ENCODE peak calls at places on chromosomes 6 and 20, in six cellular contexts. One of them, this sample, is unnamed.

GRCh38 chr6:155317186-155317585 is 2.9 kb upstream of the TFB1M start:
- DNase-seq in transverse colon: no peak
- DNase-seq in NB4: no peak
- DNase-seq in lower leg skin: no peak
- DNase-seq in HCT116: no peak
- DNase-seq in ovary: no peak
- DNase-seq in this sample: no peak

GRCh38 chr6:37779111-37779800 is 40.3 kb upstream of the ZFAND3 start:
- DNase-seq in HCT116: no peak
- DNase-seq in ovary: no peak
- DNase-seq in NB4: no peak
- DNase-seq in lower leg skin: no peak
- DNase-seq in transverse colon: no peak
- DNase-seq in this sample: no peak

GRCh38 chr6:82959385-82959941 is 106.2 kb downstream of the UBE3D start:
- DNase-seq in ovary: no peak
- DNase-seq in lower leg skin: no peak
- DNase-seq in transverse colon: no peak
- DNase-seq in NB4: no peak
- DNase-seq in HCT116: no peak
- DNase-seq in this sample: peak

GRCh38 chr6:113697642-113698410 is 159.3 kb upstream of the MARCKS start:
- DNase-seq in lower leg skin: no peak
- DNase-seq in HCT116: no peak
- DNase-seq in NB4: peak
- DNase-seq in ovary: no peak
- DNase-seq in transverse colon: no peak
- DNase-seq in this sample: peak

GRCh38 chr6:82123632-82124031 is 123.9 kb downstream of the IBTK start:
- DNase-seq in lower leg skin: no peak
- DNase-seq in NB4: no peak
- DNase-seq in transverse colon: no peak
- DNase-seq in ovary: no peak
- DNase-seq in HCT116: no peak
- DNase-seq in this sample: no peak

GRCh38 chr6:37139223-37139962 is 30.6 kb upstream of the PIM1 start:
- DNase-seq in HCT116: no peak
- DNase-seq in NB4: no peak
- DNase-seq in lower leg skin: no peak
- DNase-seq in transverse colon: no peak
- DNase-seq in ovary: no peak
- DNase-seq in this sample: no peak

GRCh38 chr6:53805725-53806124 is 10.9 kb downstream of the LRRC1 start:
- DNase-seq in NB4: no peak
- DNase-seq in transverse colon: no peak
- DNase-seq in lower leg skin: no peak
- DNase-seq in ovary: no peak
- DNase-seq in HCT116: no peak
- DNase-seq in this sample: no peak

GRCh38 chr6:38974389-38975133 is 74.0 kb upstream of the GLP1R start:
- DNase-seq in ovary: no peak
- DNase-seq in HCT116: no peak
- DNase-seq in NB4: no peak
- DNase-seq in lower leg skin: no peak
- DNase-seq in transverse colon: no peak
- DNase-seq in this sample: no peak

GRCh38 chr6:26205625-26206574 is 118.7 kb downstream of the HFE start:
- DNase-seq in ovary: no peak
- DNase-seq in NB4: peak
- DNase-seq in HCT116: peak
- DNase-seq in lower leg skin: no peak
- DNase-seq in transverse colon: peak
- DNase-seq in this sample: no peak

GRCh38 chr20:62161347-62161746 is 17.8 kb downstream of the SS18L1 start:
- DNase-seq in lower leg skin: no peak
- DNase-seq in transverse colon: no peak
- DNase-seq in NB4: no peak
- DNase-seq in ovary: no peak
- DNase-seq in HCT116: no peak
- DNase-seq in this sample: peak
- TF ChIP-seq POLR2A in lower leg skin: no peak
- TF ChIP-seq POLR2A in transverse colon: no peak
- TF ChIP-seq POLR2A in NB4: no peak
- TF ChIP-seq POLR2A in ovary: no peak
- TF ChIP-seq POLR2A in HCT116: no peak
- TF ChIP-seq POLR2A in this sample: no peak

GRCh38 chr6:33711140-33712129 is at the start of gene UQCC2:
- DNase-seq in transverse colon: peak
- DNase-seq in ovary: peak
- DNase-seq in HCT116: peak
- DNase-seq in lower leg skin: peak
- DNase-seq in NB4: peak
- DNase-seq in this sample: peak
- TF ChIP-seq POLR2A in transverse colon: peak
- TF ChIP-seq POLR2A in ovary: peak
- TF ChIP-seq POLR2A in HCT116: peak
- TF ChIP-seq POLR2A in lower leg skin: no peak
- TF ChIP-seq POLR2A in NB4: peak
- TF ChIP-seq POLR2A in this sample: peak

DNA sequence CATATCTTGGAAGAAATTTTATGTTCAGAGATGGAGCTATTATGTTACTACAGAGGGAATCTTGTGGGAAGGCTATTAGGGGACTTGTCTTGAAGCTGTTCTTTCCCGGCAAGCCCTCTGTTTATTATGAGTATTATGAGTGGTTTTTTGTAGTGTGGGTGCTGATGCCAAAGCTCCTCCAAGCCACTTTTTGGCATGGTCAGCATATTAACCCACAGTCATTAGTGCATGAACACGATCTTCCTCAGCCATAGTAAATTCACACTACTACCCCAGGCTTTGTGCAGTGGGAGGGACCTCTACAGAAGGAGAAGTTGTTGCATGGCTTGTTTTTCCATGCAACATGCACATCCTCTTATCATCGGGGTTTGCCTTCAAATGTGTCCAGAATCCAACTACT is 6.5 kb upstream of the BMP6 start:
- DNase-seq in transverse colon: no peak
- DNase-seq in NB4: peak
- DNase-seq in ovary: no peak
- DNase-seq in HCT116: no peak
- DNase-seq in lower leg skin: no peak
- DNase-seq in this sample: no peak
- TF ChIP-seq POLR2A in transverse colon: no peak
- TF ChIP-seq POLR2A in NB4: no peak
- TF ChIP-seq POLR2A in ovary: no peak
- TF ChIP-seq POLR2A in HCT116: no peak
- TF ChIP-seq POLR2A in lower leg skin: no peak
- TF ChIP-seq POLR2A in this sample: no peak

GRCh38 chr20:25339608-25340007 is 51.0 kb downstream of the ABHD12 start:
- DNase-seq in HCT116: no peak
- DNase-seq in NB4: no peak
- DNase-seq in lower leg skin: no peak
- DNase-seq in transverse colon: peak
- DNase-seq in ovary: no peak
- DNase-seq in this sample: no peak
- TF ChIP-seq POLR2A in HCT116: no peak
- TF ChIP-seq POLR2A in NB4: no peak
- TF ChIP-seq POLR2A in lower leg skin: no peak
- TF ChIP-seq POLR2A in transverse colon: no peak
- TF ChIP-seq POLR2A in ovary: no peak
- TF ChIP-seq POLR2A in this sample: no peak

DNA sequence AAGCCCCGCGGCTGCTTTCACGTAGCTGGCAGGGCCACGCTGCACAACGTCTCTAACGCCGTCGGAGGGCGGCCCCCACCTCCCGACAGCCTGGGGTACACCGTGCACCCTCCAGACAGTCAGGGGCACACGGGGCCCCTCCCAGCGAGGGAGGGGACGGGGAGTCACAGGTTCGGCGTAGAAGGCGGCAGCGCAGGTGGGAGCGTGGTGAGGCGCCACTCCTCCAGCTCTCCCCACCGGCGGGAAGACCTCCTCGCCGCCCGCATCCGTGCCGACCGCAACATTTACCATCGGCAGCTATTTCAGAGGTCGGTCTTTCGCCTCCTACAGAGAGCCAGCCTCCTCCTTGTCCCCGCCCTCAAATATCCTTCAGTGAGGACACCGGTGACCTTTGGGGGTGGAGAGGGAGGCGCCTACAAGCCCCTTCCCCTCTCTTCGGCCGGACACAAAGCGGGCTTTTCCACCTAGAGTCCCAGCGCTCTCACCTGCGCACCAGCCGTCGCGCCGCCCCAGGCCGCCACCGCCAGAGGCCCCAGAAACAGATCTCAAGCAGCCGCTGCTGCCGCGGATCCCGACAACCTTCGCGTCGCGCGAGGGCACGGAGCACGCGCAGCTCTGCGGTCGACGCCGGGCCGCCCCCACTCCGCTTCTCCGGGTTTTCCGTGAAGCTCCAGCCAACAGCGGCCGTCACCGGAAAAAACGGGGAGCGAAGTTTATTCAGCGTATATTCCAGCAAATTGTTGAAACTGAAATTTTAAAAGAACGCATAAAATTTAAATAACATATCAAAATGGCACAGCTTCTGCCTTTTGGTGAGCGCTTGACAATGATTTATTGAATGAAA is at the start of gene MKKS:
- DNase-seq in transverse colon: peak
- DNase-seq in HCT116: peak
- DNase-seq in NB4: peak
- DNase-seq in ovary: peak
- DNase-seq in lower leg skin: peak
- DNase-seq in this sample: peak
- TF ChIP-seq POLR2A in transverse colon: no peak
- TF ChIP-seq POLR2A in HCT116: no peak
- TF ChIP-seq POLR2A in NB4: peak
- TF ChIP-seq POLR2A in ovary: peak
- TF ChIP-seq POLR2A in lower leg skin: no peak
- TF ChIP-seq POLR2A in this sample: peak

GRCh38 chr6:134609862-134610261 is 291.9 kb upstream of the SGK1 start:
- DNase-seq in transverse colon: no peak
- DNase-seq in lower leg skin: no peak
- DNase-seq in NB4: no peak
- DNase-seq in ovary: no peak
- DNase-seq in HCT116: no peak
- DNase-seq in this sample: no peak

GRCh38 chr6:134605034-134605433 is 287.1 kb upstream of the SGK1 start:
- DNase-seq in ovary: no peak
- DNase-seq in transverse colon: no peak
- DNase-seq in NB4: no peak
- DNase-seq in lower leg skin: no peak
- DNase-seq in HCT116: no peak
- DNase-seq in this sample: no peak

GRCh38 chr6:134602123-134602522 is 284.2 kb upstream of the SGK1 start:
- DNase-seq in transverse colon: no peak
- DNase-seq in lower leg skin: no peak
- DNase-seq in NB4: no peak
- DNase-seq in HCT116: no peak
- DNase-seq in ovary: no peak
- DNase-seq in this sample: no peak

GRCh38 chr6:134604014-134604676 is 286.2 kb upstream of the SGK1 start:
- DNase-seq in ovary: no peak
- DNase-seq in lower leg skin: no peak
- DNase-seq in NB4: no peak
- DNase-seq in HCT116: no peak
- DNase-seq in transverse colon: no peak
- DNase-seq in this sample: no peak

DNA sequence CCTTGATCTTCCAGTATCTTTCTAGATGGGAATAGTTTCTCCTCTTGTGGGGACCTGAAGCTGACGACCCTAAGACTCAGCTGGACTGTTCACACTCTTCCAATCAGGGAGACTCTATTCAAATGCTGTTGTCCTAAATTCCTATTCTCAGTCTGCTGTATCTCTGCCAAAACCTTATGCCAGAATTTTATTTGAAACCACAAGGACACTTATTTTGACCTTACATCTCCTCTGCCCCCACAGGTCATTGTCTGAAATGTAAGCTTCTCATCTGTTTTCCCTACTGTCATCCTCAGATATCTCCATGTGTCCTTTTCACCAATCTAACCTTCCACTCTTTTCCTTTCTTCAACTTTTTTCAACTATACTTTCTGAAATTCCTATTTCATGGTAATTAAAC is 289.5 kb upstream of the SGK1 start:
- DNase-seq in transverse colon: no peak
- DNase-seq in NB4: no peak
- DNase-seq in HCT116: no peak
- DNase-seq in ovary: no peak
- DNase-seq in lower leg skin: no peak
- DNase-seq in this sample: no peak
- TF ChIP-seq POLR2A in transverse colon: no peak
- TF ChIP-seq POLR2A in NB4: no peak
- TF ChIP-seq POLR2A in HCT116: no peak
- TF ChIP-seq POLR2A in ovary: no peak
- TF ChIP-seq POLR2A in lower leg skin: no peak
- TF ChIP-seq POLR2A in this sample: no peak

GRCh38 chr6:120010075-120010474 is 660.5 kb upstream of the MAN1A1 start:
- DNase-seq in transverse colon: no peak
- DNase-seq in NB4: no peak
- DNase-seq in HCT116: no peak
- DNase-seq in ovary: no peak
- DNase-seq in lower leg skin: no peak
- DNase-seq in this sample: no peak

GRCh38 chr6:120005292-120005976 is 655.9 kb upstream of the MAN1A1 start:
- DNase-seq in transverse colon: no peak
- DNase-seq in HCT116: no peak
- DNase-seq in ovary: no peak
- DNase-seq in lower leg skin: no peak
- DNase-seq in NB4: no peak
- DNase-seq in this sample: peak
- TF ChIP-seq POLR2A in transverse colon: no peak
- TF ChIP-seq POLR2A in HCT116: no peak
- TF ChIP-seq POLR2A in ovary: no peak
- TF ChIP-seq POLR2A in lower leg skin: no peak
- TF ChIP-seq POLR2A in NB4: no peak
- TF ChIP-seq POLR2A in this sample: peak

This sample was measured in H54.